ENCODE peak calls at places on chromosomes 5 and 9, in six cellular contexts. C, N, O, Z, F and G are unnamed samples.

GRCh38 chr9:128992995-128993394 is 35.1 kb downstream of the SH3GLB2 start:
- DNase-seq in C (no peak), N (no peak), O (no peak), Z (no peak), F (no peak), G (no peak)

GRCh38 chr5:67133781-67134180 is 62.8 kb downstream of the CD180 start:
- DNase-seq in C (no peak), N (no peak), O (no peak), Z (no peak), F (no peak), G (no peak)

GRCh38 chr5:40441733-40442132 is 238.0 kb upstream of the PTGER4 start:
- DNase-seq in C (no peak), N (no peak), O (no peak), Z (no peak), F (no peak), G (no peak)

GRCh38 chr5:77369566-77369965 is 122.5 kb downstream of the WDR41 start:
- DNase-seq in C (no peak), N (no peak), O (no peak), Z (no peak), F (no peak), G (no peak)

GRCh38 chr9:92003308-92004044 is 53.4 kb upstream of the ROR2 start:
- DNase-seq in C (no peak), N (no peak), O (no peak), Z (no peak), F (no peak), G (no peak)

GRCh38 chr9:6829027-6829426 is 71.3 kb downstream of the KDM4C start:
- DNase-seq in C (no peak), N (no peak), O (no peak), Z (peak; percentile 18), F (no peak), G (no peak)

GRCh38 chr5:66615894-66616293 is 19.7 kb downstream of the MAST4 start:
- DNase-seq in C (no peak), N (no peak), O (no peak), Z (no peak), F (no peak), G (no peak)

GRCh38 chr5:149019562-149020140 is 43.2 kb downstream of the SH3TC2 start:
- DNase-seq in C (no peak), N (no peak), O (no peak), Z (no peak), F (no peak), G (no peak)

DNA sequence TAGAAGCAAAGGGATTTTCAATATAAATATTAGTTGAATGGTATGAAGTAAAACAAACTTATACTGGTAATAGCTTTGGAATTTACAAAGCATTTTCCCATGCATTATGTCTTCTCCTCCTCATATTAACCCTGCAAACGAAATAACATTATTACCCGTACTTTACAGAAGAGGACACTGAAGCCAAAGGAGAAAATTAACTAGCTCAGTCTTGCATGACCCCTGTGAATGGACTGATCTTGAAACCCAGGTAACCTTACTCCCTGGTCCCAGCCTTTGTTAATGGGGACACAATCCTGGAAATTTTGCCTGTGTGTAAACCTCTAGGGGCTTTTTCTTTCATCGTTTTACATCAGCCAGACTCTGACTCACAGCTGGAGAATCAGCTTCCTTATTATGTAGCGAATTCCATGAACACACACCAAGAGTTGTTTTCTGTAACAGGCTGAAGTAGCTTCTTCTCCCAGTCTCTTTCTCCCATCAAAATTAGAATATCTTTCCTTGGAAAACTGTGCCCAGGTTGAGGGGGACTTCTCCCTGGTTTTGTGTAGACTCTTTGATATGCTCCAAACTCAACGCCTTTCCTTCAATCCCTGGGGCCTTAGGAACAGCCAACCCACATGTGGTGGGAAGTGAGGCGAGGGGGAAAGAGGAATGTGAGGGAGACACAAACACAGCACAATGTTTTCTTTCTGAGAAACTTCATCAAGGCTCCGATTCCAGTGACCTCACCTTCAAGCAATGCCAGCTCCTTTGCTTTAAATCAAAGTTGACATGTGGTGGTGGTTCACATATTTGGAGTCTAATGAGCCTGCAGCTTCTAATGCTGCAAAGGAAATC is 480.9 kb upstream of the PAPPA start:
- DNase-seq in C (no peak), N (peak; percentile 57), O (no peak), Z (peak; percentile 84), F (no peak), G (no peak)
- H3K4me3 ChIP-seq in C (no peak overlapping the region), N (no peak overlapping the region), O (no peak overlapping the region), Z (no peak overlapping the region), F (no peak overlapping the region), G (no peak overlapping the region)

GRCh38 chr9:96553070-96553469 is 66.6 kb downstream of the CDC14B start:
- DNase-seq in C (no peak), N (no peak), O (no peak), Z (no peak), F (no peak), G (no peak)

GRCh38 chr9:96556701-96557461 is 62.8 kb downstream of the CDC14B start:
- DNase-seq in C (no peak), N (no peak), O (peak; percentile 19), Z (no peak), F (no peak), G (no peak)

GRCh38 chr9:96554326-96554725 is 65.3 kb downstream of the CDC14B start:
- DNase-seq in C (no peak), N (no peak), O (no peak), Z (no peak), F (no peak), G (no peak)

GRCh38 chr9:96555567-96556386 is 63.9 kb downstream of the CDC14B start:
- DNase-seq in C (no peak), N (no peak), O (no peak), Z (no peak), F (no peak), G (no peak)

GRCh38 chr9:96554801-96555566 is 64.7 kb downstream of the CDC14B start:
- DNase-seq in C (no peak), N (no peak), O (no peak), Z (no peak), F (no peak), G (no peak)
- H3K4me1 ChIP-seq in C (no peaks in the 10 kb centered on the region), N (peaks cover 20% of the 10 kb centered on the region), O (peaks cover 45% of the 10 kb centered on the region), Z (peaks cover 10% of the 10 kb centered on the region), F (peaks cover 48% of the 10 kb centered on the region), G (peaks cover 3% of the 10 kb centered on the region)

GRCh38 chr9:136364369-136364748 is 815 bp upstream of the DNLZ start:
- DNase-seq in C (no peak), N (no peak), O (no peak), Z (no peak), F (no peak), G (no peak)
- H3K4me3 ChIP-seq in C (no peak overlapping the region), N (no peak overlapping the region), O (no peak overlapping the region), Z (no peak overlapping the region), F (no peak overlapping the region), G (no peak overlapping the region)

GRCh38 chr5:177478711-177479646 is 5.5 kb upstream of the DBN1 start:
- DNase-seq in C (no peak), N (no peak), O (peak; percentile 92), Z (no peak), F (peak; percentile 76), G (no peak)

GRCh38 chr5:177474845-177475562 is 1.6 kb upstream of the DBN1 start:
- DNase-seq in C (no peak), N (no peak), O (no peak), Z (no peak), F (no peak), G (no peak)

GRCh38 chr5:177475563-177476427 is 2.4 kb upstream of the DBN1 start:
- DNase-seq in C (no peak), N (no peak), O (no peak), Z (no peak), F (no peak), G (no peak)

GRCh38 chr5:177477701-177478477 is 4.5 kb upstream of the DBN1 start:
- DNase-seq in C (no peak), N (no peak), O (no peak), Z (no peak), F (no peak), G (no peak)

GRCh38 chr5:177476531-177477233 is 3.2 kb upstream of the DBN1 start:
- DNase-seq in C (no peak), N (no peak), O (no peak), Z (no peak), F (peak; percentile 45), G (no peak)
- H3K4me1 ChIP-seq in C (peaks cover 25% of the 10 kb centered on the region), N (peaks cover 13% of the 10 kb centered on the region), O (peaks cover 65% of the 10 kb centered on the region), Z (peaks cover 32% of the 10 kb centered on the region), F (peaks cover 85% of the 10 kb centered on the region), G (peaks cover 12% of the 10 kb centered on the region)

GRCh38 chr5:15533124-15533893 is 33.3 kb downstream of the FBXL7 start:
- DNase-seq in C (no peak), N (no peak), O (no peak), Z (no peak), F (no peak), G (no peak)
- H3K4me3 ChIP-seq in C (no peak overlapping the region), N (no peak overlapping the region), O (no peak overlapping the region), Z (no peak overlapping the region), F (no peak overlapping the region), G (no peak overlapping the region)

DNA sequence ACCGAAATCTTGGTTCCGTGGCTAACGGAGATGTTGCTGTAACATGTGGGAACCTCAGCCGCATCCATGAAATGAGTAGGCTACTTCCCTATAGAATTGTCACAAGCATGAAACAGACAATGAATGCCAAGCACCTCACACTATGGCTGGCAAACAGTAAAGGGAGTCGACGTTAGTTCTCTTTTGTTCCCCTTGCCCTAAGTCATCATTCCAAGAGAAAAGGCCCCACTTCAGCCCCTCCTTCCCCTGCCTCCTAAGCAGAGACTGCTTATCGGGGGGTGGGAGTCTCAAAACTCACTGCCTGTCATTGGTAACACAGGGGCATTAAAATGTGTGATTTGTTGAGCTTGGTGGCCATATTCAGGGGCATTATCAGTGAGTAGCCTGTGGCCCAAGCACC is 159.6 kb downstream of the MAPKAP1 start:
- DNase-seq in C (no peak), N (no peak), O (no peak), Z (no peak), F (no peak), G (no peak)
- H3K4me1 ChIP-seq in C (no peaks in the 10 kb centered on the region), N (peaks cover 3% of the 10 kb centered on the region), O (peaks cover 81% of the 10 kb centered on the region), Z (peaks cover 25% of the 10 kb centered on the region), F (peaks cover 51% of the 10 kb centered on the region), G (peaks cover 1% of the 10 kb centered on the region)

GRCh38 chr9:137163101-137163661 is 6.7 kb downstream of the LRRC26 start:
- DNase-seq in C (no peak), N (no peak), O (no peak), Z (no peak), F (no peak), G (no peak)

GRCh38 chr9:137161558-137162483 is 8.0 kb downstream of the LRRC26 start:
- DNase-seq in C (no peak), N (no peak), O (no peak), Z (no peak), F (no peak), G (no peak)

GRCh38 chr9:137163805-137164204 is 6.0 kb downstream of the LRRC26 start:
- DNase-seq in C (no peak), N (no peak), O (no peak), Z (no peak), F (no peak), G (no peak)

GRCh38 chr9:137160716-137161557 is 8.9 kb downstream of the LRRC26 start:
- DNase-seq in C (no peak), N (no peak), O (no peak), Z (no peak), F (no peak), G (no peak)

GRCh38 chr9:137162505-137163100 is 7.2 kb downstream of the LRRC26 start:
- DNase-seq in C (no peak), N (no peak), O (no peak), Z (no peak), F (no peak), G (no peak)
- H3K4me3 ChIP-seq in C (no peak overlapping the region), N (peak overlapping the region; percentile 52), O (peak overlapping the region; percentile 55), Z (peak overlapping the region; percentile 38), F (no peak overlapping the region), G (peak overlapping the region; percentile 30)